ENCODE peak calls at places on chromosomes 4 and X, in nine cellular contexts. D is T-cell; F is H9; N is HTR-8/SVneo; J is substantia nigra; G is nephron progenitor cell; Z is NCI-H1105; B is mucosa of gallbladder; S is stimulated activated CD4-positive, alpha-beta T cell treated with anti-CD3 and anti-CD28 coated beads, Interleukin-4, amount 100 ng/mL, for 24 hours. V is an unnamed sample.

GRCh38 chr4:149409186-149410056 is 406.2 kb downstream of the IQCM start:
- DNase-seq in F (no peak), Z (no peak), N (peak), G (no peak), J (no peak), D (no peak), S (no peak), B (no peak), V (peak)

GRCh38 chr4:182470215-182470614 is 227.0 kb downstream of the TENM3 start:
- DNase-seq in D (no peak), J (no peak), S (no peak), N (no peak), Z (no peak), F (no peak), G (no peak), B (no peak), V (no peak)

GRCh38 chr4:37891221-37892159 is 606 bp downstream of the TBC1D1 start:
- DNase-seq in S (peak), F (peak), B (peak), Z (peak), N (peak), J (no peak), D (peak), G (no peak), V (no peak)

GRCh38 chr4:80155286-80155982 is 41.9 kb upstream of the PRDM8 start:
- DNase-seq in N (no peak), F (no peak), Z (no peak), J (no peak), B (no peak), G (no peak), S (no peak), D (no peak), V (no peak)

GRCh38 chrX:74178536-74178935 is 125.4 kb upstream of the ZCCHC13 start:
- DNase-seq in S (no peak), Z (no peak), F (peak), B (no peak), G (peak), N (no peak), J (no peak), D (no peak), V (no peak)

GRCh38 chr4:20883677-20884076 is 183.4 kb downstream of the PACRGL start:
- DNase-seq in F (no peak), B (no peak), J (no peak), Z (no peak), N (no peak), G (no peak), S (no peak), D (no peak), V (no peak)

GRCh38 chr4:7280906-7281305 is 88.6 kb downstream of the SORCS2 start:
- DNase-seq in B (no peak), F (no peak), J (no peak), S (no peak), G (no peak), Z (peak), N (peak), D (no peak), V (no peak)

GRCh38 chr4:78464265-78464664 is 87.3 kb upstream of the ANXA3 start:
- DNase-seq in N (no peak), J (no peak), B (no peak), D (no peak), F (no peak), S (no peak), G (no peak), Z (no peak), V (no peak)

GRCh38 chr4:151169223-151169622 is 69.8 kb downstream of the RPS3A start:
- DNase-seq in F (no peak), G (no peak), J (peak), B (peak), S (no peak), N (no peak), D (no peak), Z (peak), V (peak)

GRCh38 chrX:53223955-53224859 is 800 bp downstream of the KDM5C start:
- DNase-seq in B (no peak), D (no peak), S (peak), J (no peak), Z (no peak), G (peak), N (no peak), F (no peak), V (peak)

GRCh38 chrX:20515841-20516461 is 249.2 kb upstream of the RPS6KA3 start:
- DNase-seq in D (no peak), J (no peak), G (no peak), B (no peak), N (peak), S (peak), F (no peak), Z (no peak), V (peak)

GRCh38 chrX:23784487-23785301 is 1.7 kb downstream of the SAT1 start:
- DNase-seq in Z (no peak), N (peak), D (no peak), J (no peak), B (no peak), S (no peak), G (no peak), F (no peak), V (peak)

GRCh38 chr4:86948276-86948675 is 13.5 kb downstream of the AFF1 start:
- DNase-seq in Z (no peak), B (no peak), S (no peak), D (no peak), N (no peak), F (no peak), J (no peak), G (no peak), V (no peak)

GRCh38 chr4:86586160-86586572 is 7.9 kb upstream of the PTPN13 start:
- DNase-seq in F (no peak), J (no peak), B (no peak), S (no peak), Z (no peak), N (no peak), D (no peak), G (no peak), V (peak)

GRCh38 chr4:181957088-181957487 is 286.1 kb upstream of the TENM3 start:
- DNase-seq in F (no peak), N (peak), G (no peak), D (no peak), S (no peak), Z (no peak), B (peak), J (no peak), V (peak)

GRCh38 chr4:62037576-62037975 is 837.5 kb downstream of the ADGRL3 start:
- DNase-seq in J (no peak), G (no peak), F (no peak), B (no peak), D (no peak), S (no peak), Z (no peak), N (no peak), V (no peak)

GRCh38 chrX:40172169-40172979 is 74.6 kb upstream of the BCOR start:
- DNase-seq in S (peak), F (peak), D (no peak), B (peak), J (no peak), Z (peak), N (no peak), G (peak), V (peak)

GRCh38 chr4:159269143-159269542 is 166.3 kb downstream of the RAPGEF2 start:
- DNase-seq in N (no peak), G (no peak), Z (no peak), S (no peak), J (peak), D (no peak), F (no peak), B (no peak), V (no peak)

GRCh38 chr4:26558166-26558895 is 25.6 kb upstream of the TBC1D19 start:
- DNase-seq in S (no peak), Z (no peak), B (no peak), F (no peak), N (no peak), J (no peak), D (no peak), G (no peak), V (no peak)

GRCh38 chr4:81445196-81445595 is 26.5 kb downstream of the RASGEF1B start:
- DNase-seq in Z (no peak), S (no peak), D (no peak), J (no peak), N (no peak), F (no peak), G (no peak), B (no peak), V (no peak)

GRCh38 chr4:180900781-180901180 is 1342.4 kb upstream of the TENM3 start:
- DNase-seq in J (no peak), B (no peak), F (no peak), N (no peak), Z (no peak), D (no peak), S (no peak), G (no peak), V (no peak)

GRCh38 chr4:76212851-76213414 is 691 bp downstream of the SCARB2 start:
- DNase-seq in Z (no peak), B (no peak), D (peak), J (no peak), G (no peak), N (peak), F (no peak), S (peak), V (peak)

GRCh38 chrX:136574548-136574947 is 42.5 kb downstream of the VGLL1 start:
- DNase-seq in D (no peak), N (no peak), Z (peak), F (no peak), J (no peak), G (no peak), S (no peak), B (no peak), V (peak)

GRCh38 chr4:55866973-55867574 is 13.6 kb downstream of the EXOC1 start:
- DNase-seq in G (no peak), D (no peak), S (peak), B (no peak), N (peak), F (no peak), Z (peak), J (no peak), V (peak)

GRCh38 chr4:178083968-178084367 is 641.7 kb upstream of the AGA start:
- DNase-seq in N (no peak), D (no peak), G (no peak), Z (no peak), F (no peak), B (no peak), S (no peak), J (no peak), V (no peak)

GRCh38 chr4:119212251-119212963 is at the start of gene USP53:
- DNase-seq in S (peak), J (peak), N (peak), B (peak), Z (peak), F (peak), G (peak), D (peak), V (peak)

GRCh38 chrX:46913710-46914109 is 1.5 kb downstream of the JADE3 start:
- DNase-seq in J (no peak), S (no peak), B (no peak), F (no peak), G (no peak), D (no peak), Z (no peak), N (no peak), V (peak)

GRCh38 chr4:98476891-98477290 is 181.5 kb downstream of the TSPAN5 start:
- DNase-seq in N (no peak), F (no peak), B (no peak), G (no peak), Z (no peak), S (no peak), D (no peak), J (no peak), V (no peak)

GRCh38 chr4:182826391-182826790 is 90.8 kb downstream of the DCTD start:
- DNase-seq in S (no peak), F (no peak), B (no peak), G (peak), Z (no peak), D (no peak), N (no peak), J (no peak), V (no peak)

GRCh38 chr4:149891381-149891780 is 75.7 kb upstream of the IQCM start:
- DNase-seq in N (no peak), D (no peak), Z (no peak), J (no peak), S (no peak), B (no peak), F (no peak), G (no peak), V (no peak)

GRCh38 chr4:181612240-181612639 is 631.0 kb upstream of the TENM3 start:
- DNase-seq in J (no peak), B (no peak), F (no peak), D (no peak), S (no peak), G (no peak), Z (no peak), N (no peak), V (no peak)

GRCh38 chrX:81174286-81174685 is 27.4 kb downstream of the HMGN5 start:
- DNase-seq in B (no peak), J (no peak), F (no peak), S (no peak), Z (no peak), N (no peak), D (no peak), G (no peak), V (peak)

V was measured in cardiac fibroblast.